ENCODE peak calls at places on chromosomes 13 and 19, in seven cellular contexts. One of them, this sample, is unnamed.
A peak's percentile ranks its signal among the peaks of the same experiment; 100 is the strongest.

GRCh38 chr19:19205416-19206410 is 2.5 kb upstream of the NR2C2AP start:
- DNase-seq in transverse colon: no peak
- DNase-seq in lower lobe of right lung: no peak
- DNase-seq in colonic mucosa: no peak
- DNase-seq in left ventricle myocardium inferior: no peak
- DNase-seq in adrenal gland: no peak
- DNase-seq in thoracic aorta: no peak
- DNase-seq in this sample: no peak

GRCh38 chr19:53621885-53622710 is 9.7 kb upstream of the DPRX start:
- DNase-seq in lower lobe of right lung: no peak
- DNase-seq in colonic mucosa: no peak
- DNase-seq in adrenal gland: no peak
- DNase-seq in transverse colon: no peak
- DNase-seq in thoracic aorta: no peak
- DNase-seq in left ventricle myocardium inferior: no peak
- DNase-seq in this sample: no peak

GRCh38 chr19:8148410-8149231 is 771 bp downstream of the FBN3 start:
- DNase-seq in thoracic aorta: no peak
- DNase-seq in colonic mucosa: no peak
- DNase-seq in lower lobe of right lung: peak; percentile 58
- DNase-seq in adrenal gland: no peak
- DNase-seq in left ventricle myocardium inferior: no peak
- DNase-seq in transverse colon: no peak
- DNase-seq in this sample: no peak

GRCh38 chr19:2061936-2062729 is 11.1 kb upstream of the MKNK2 start:
- DNase-seq in transverse colon: no peak
- DNase-seq in thoracic aorta: no peak
- DNase-seq in colonic mucosa: peak; percentile 46
- DNase-seq in left ventricle myocardium inferior: no peak
- DNase-seq in lower lobe of right lung: no peak
- DNase-seq in adrenal gland: no peak
- DNase-seq in this sample: no peak

GRCh38 chr19:16542894-16543498 is 759 bp upstream of the CHERP start:
- DNase-seq in thoracic aorta: no peak
- DNase-seq in transverse colon: no peak
- DNase-seq in adrenal gland: no peak
- DNase-seq in lower lobe of right lung: no peak
- DNase-seq in colonic mucosa: no peak
- DNase-seq in left ventricle myocardium inferior: no peak
- DNase-seq in this sample: no peak

GRCh38 chr13:114063545-114064515 is 68.6 kb downstream of the RASA3 start:
- DNase-seq in thoracic aorta: peak; percentile 51
- DNase-seq in colonic mucosa: no peak
- DNase-seq in lower lobe of right lung: peak; percentile 85
- DNase-seq in transverse colon: peak; percentile 66
- DNase-seq in adrenal gland: peak; percentile 85
- DNase-seq in left ventricle myocardium inferior: peak; percentile 63
- DNase-seq in this sample: peak; percentile 90

GRCh38 chr13:110294624-110295023 is 12.3 kb downstream of the COL4A1 start:
- DNase-seq in thoracic aorta: no peak
- DNase-seq in left ventricle myocardium inferior: no peak
- DNase-seq in colonic mucosa: no peak
- DNase-seq in adrenal gland: no peak
- DNase-seq in lower lobe of right lung: no peak
- DNase-seq in transverse colon: no peak
- DNase-seq in this sample: no peak

GRCh38 chr19:53877361-53877766 is 4.6 kb upstream of the PRKCG start:
- DNase-seq in colonic mucosa: no peak
- DNase-seq in left ventricle myocardium inferior: no peak
- DNase-seq in lower lobe of right lung: no peak
- DNase-seq in adrenal gland: no peak
- DNase-seq in transverse colon: no peak
- DNase-seq in thoracic aorta: no peak
- DNase-seq in this sample: no peak

GRCh38 chr19:46748325-46749109 is 2.3 kb upstream of the STRN4 start:
- DNase-seq in lower lobe of right lung: peak; percentile 78
- DNase-seq in left ventricle myocardium inferior: peak; percentile 59
- DNase-seq in colonic mucosa: peak; percentile 80
- DNase-seq in thoracic aorta: no peak
- DNase-seq in transverse colon: peak; percentile 72
- DNase-seq in adrenal gland: peak; percentile 82
- DNase-seq in this sample: no peak

GRCh38 chr13:43911283-43911682 is 31.6 kb downstream of the LACC1 start:
- DNase-seq in left ventricle myocardium inferior: no peak
- DNase-seq in lower lobe of right lung: no peak
- DNase-seq in colonic mucosa: no peak
- DNase-seq in adrenal gland: no peak
- DNase-seq in transverse colon: no peak
- DNase-seq in thoracic aorta: no peak
- DNase-seq in this sample: no peak

GRCh38 chr13:85728831-85729230 is 70.4 kb downstream of the SLITRK6 start:
- DNase-seq in transverse colon: no peak
- DNase-seq in adrenal gland: no peak
- DNase-seq in left ventricle myocardium inferior: no peak
- DNase-seq in lower lobe of right lung: no peak
- DNase-seq in colonic mucosa: no peak
- DNase-seq in thoracic aorta: no peak
- DNase-seq in this sample: no peak

GRCh38 chr13:52026246-52026626 is 1.7 kb downstream of the UTP14C start:
- DNase-seq in thoracic aorta: no peak
- DNase-seq in transverse colon: no peak
- DNase-seq in left ventricle myocardium inferior: no peak
- DNase-seq in colonic mucosa: no peak
- DNase-seq in adrenal gland: no peak
- DNase-seq in lower lobe of right lung: no peak
- DNase-seq in this sample: no peak

GRCh38 chr19:46660601-46661019 is 372 bp downstream of the DACT3 start:
- DNase-seq in colonic mucosa: peak; percentile 42
- DNase-seq in thoracic aorta: no peak
- DNase-seq in lower lobe of right lung: no peak
- DNase-seq in transverse colon: no peak
- DNase-seq in adrenal gland: no peak
- DNase-seq in left ventricle myocardium inferior: peak; percentile 46
- DNase-seq in this sample: no peak

GRCh38 chr13:33227927-33228644 is 57.5 kb downstream of the STARD13 start:
- DNase-seq in left ventricle myocardium inferior: no peak
- DNase-seq in lower lobe of right lung: no peak
- DNase-seq in adrenal gland: no peak
- DNase-seq in colonic mucosa: no peak
- DNase-seq in transverse colon: no peak
- DNase-seq in thoracic aorta: no peak
- DNase-seq in this sample: no peak
- H3K4me3 ChIP-seq in left ventricle myocardium inferior: no peak overlapping the region
- H3K4me3 ChIP-seq in lower lobe of right lung: no peak overlapping the region
- H3K4me3 ChIP-seq in adrenal gland: no peak overlapping the region
- H3K4me3 ChIP-seq in colonic mucosa: no peak overlapping the region
- H3K4me3 ChIP-seq in transverse colon: no peak overlapping the region
- H3K4me3 ChIP-seq in thoracic aorta: no peak overlapping the region
- H3K4me3 ChIP-seq in this sample: no peak overlapping the region

DNA sequence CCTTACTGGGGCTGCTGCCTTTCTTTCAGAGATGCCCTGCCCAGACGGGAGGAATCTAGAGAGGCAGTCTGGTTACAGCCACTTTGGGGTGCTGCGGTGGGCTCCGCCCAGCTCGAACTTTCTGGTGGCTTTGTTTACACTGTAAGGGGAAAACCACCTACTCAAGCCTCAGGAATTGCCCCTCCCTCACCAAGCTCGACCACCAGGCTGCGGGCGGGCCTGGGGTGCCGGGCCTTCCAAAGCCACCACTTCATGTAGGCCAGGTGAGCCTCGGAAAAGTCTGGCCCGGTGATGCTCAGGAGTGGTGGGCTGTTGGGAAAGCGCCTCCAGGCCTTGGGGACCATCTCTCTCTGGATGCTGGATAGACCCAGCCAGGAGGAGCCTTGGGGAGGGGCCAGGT is 218.6 kb downstream of the MTUS2 start:
- DNase-seq in adrenal gland: no peak
- DNase-seq in thoracic aorta: no peak
- DNase-seq in left ventricle myocardium inferior: no peak
- DNase-seq in transverse colon: no peak
- DNase-seq in lower lobe of right lung: no peak
- DNase-seq in colonic mucosa: no peak
- DNase-seq in this sample: no peak
- H3K4me1 ChIP-seq in adrenal gland: no peaks in the 10 kb centered on the region
- H3K4me1 ChIP-seq in thoracic aorta: peaks cover 12% of the 10 kb centered on the region
- H3K4me1 ChIP-seq in left ventricle myocardium inferior: no peaks in the 10 kb centered on the region
- H3K4me1 ChIP-seq in transverse colon: no peaks in the 10 kb centered on the region
- H3K4me1 ChIP-seq in lower lobe of right lung: no peaks in the 10 kb centered on the region
- H3K4me1 ChIP-seq in colonic mucosa: no peaks in the 10 kb centered on the region
- H3K4me1 ChIP-seq in this sample: no peaks in the 10 kb centered on the region

DNA sequence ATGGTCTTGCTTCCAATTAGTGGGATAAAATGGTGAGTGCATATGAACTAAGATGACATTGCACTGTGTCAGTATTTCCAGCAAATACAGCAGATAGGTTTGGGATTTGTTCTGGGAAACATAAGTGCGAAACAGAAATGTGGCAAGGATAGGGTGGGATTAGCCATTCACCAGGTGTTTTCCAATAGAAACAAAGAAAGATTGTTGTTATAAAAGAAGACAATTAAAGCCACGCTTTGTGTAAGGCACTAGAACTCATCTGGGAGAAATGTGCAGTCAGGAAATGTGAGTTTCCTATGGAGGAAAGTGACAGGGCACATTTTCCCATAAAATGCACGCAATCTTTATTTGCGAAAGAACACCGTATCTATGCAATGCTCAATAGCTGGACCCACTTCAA is 1547.8 kb downstream of the EFNB2 start:
- DNase-seq in thoracic aorta: no peak
- DNase-seq in colonic mucosa: no peak
- DNase-seq in adrenal gland: no peak
- DNase-seq in lower lobe of right lung: no peak
- DNase-seq in left ventricle myocardium inferior: no peak
- DNase-seq in transverse colon: no peak
- DNase-seq in this sample: no peak
- TF ChIP-seq CTCF in thoracic aorta: no peak
- TF ChIP-seq CTCF in colonic mucosa: no peak
- TF ChIP-seq CTCF in adrenal gland: no peak
- TF ChIP-seq CTCF in lower lobe of right lung: no peak
- TF ChIP-seq CTCF in left ventricle myocardium inferior: no peak
- TF ChIP-seq CTCF in transverse colon: no peak
- TF ChIP-seq CTCF in this sample: no peak

GRCh38 chr19:3098515-3099346 is 4.6 kb downstream of the GNA11 start:
- DNase-seq in left ventricle myocardium inferior: peak; percentile 86
- DNase-seq in lower lobe of right lung: peak; percentile 74
- DNase-seq in transverse colon: peak; percentile 59
- DNase-seq in colonic mucosa: peak; percentile 61
- DNase-seq in thoracic aorta: no peak
- DNase-seq in adrenal gland: peak; percentile 88
- DNase-seq in this sample: peak; percentile 83
- H3K4me3 ChIP-seq in left ventricle myocardium inferior: peak overlapping the region; percentile 100
- H3K4me3 ChIP-seq in lower lobe of right lung: peak overlapping the region; percentile 94
- H3K4me3 ChIP-seq in transverse colon: peak overlapping the region; percentile 83
- H3K4me3 ChIP-seq in colonic mucosa: peak overlapping the region; percentile 96
- H3K4me3 ChIP-seq in thoracic aorta: peak overlapping the region; percentile 91
- H3K4me3 ChIP-seq in adrenal gland: peak overlapping the region; percentile 2
- H3K4me3 ChIP-seq in this sample: peak overlapping the region; percentile 75

DNA sequence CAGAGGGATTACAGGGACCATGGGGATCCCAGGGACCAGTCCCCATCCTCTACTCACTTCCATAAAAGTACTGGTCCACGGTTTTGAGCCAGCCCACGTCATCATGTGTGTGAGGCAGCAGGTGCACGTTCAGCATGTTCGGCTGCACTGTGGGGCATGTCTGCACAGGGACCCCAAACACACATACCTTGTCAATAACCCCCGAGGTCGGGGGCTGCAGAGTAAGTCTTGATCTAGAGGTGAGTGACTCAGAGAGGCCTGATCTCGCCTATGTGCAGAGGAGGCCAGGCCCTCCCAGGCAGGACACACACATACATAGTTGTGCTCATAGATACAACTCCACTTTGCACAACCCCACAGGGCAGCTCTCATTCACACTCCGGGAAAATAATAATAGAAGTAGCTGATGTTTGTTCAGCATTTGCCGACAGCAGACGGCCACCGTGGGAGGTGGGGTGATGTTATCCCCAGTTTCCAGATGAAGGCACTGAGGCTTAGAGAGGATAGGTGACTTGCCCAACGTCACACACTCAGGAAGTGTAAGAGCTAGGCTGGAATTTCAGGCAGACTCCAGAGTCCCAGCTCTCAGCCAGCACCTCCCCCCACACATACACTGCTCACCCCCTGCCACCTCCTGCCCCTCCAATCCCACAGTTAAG is 767 bp downstream of the MAN2B1 start:
- DNase-seq in colonic mucosa: no peak
- DNase-seq in left ventricle myocardium inferior: no peak
- DNase-seq in adrenal gland: no peak
- DNase-seq in thoracic aorta: no peak
- DNase-seq in transverse colon: no peak
- DNase-seq in lower lobe of right lung: no peak
- DNase-seq in this sample: no peak
- H3K4me1 ChIP-seq in colonic mucosa: peaks cover 16% of the 10 kb centered on the region
- H3K4me1 ChIP-seq in left ventricle myocardium inferior: peaks cover 52% of the 10 kb centered on the region
- H3K4me1 ChIP-seq in adrenal gland: peaks cover 17% of the 10 kb centered on the region
- H3K4me1 ChIP-seq in thoracic aorta: peaks cover 39% of the 10 kb centered on the region
- H3K4me1 ChIP-seq in transverse colon: peaks cover 34% of the 10 kb centered on the region
- H3K4me1 ChIP-seq in lower lobe of right lung: peaks cover 49% of the 10 kb centered on the region
- H3K4me1 ChIP-seq in this sample: peaks cover 44% of the 10 kb centered on the region

GRCh38 chr19:42290523-42291436 is 11.2 kb upstream of the PRR19 start:
- DNase-seq in thoracic aorta: no peak
- DNase-seq in lower lobe of right lung: no peak
- DNase-seq in left ventricle myocardium inferior: no peak
- DNase-seq in transverse colon: no peak
- DNase-seq in colonic mucosa: no peak
- DNase-seq in adrenal gland: no peak
- DNase-seq in this sample: no peak
- TF ChIP-seq CTCF in thoracic aorta: peak; percentile 48
- TF ChIP-seq CTCF in lower lobe of right lung: peak; percentile 48
- TF ChIP-seq CTCF in left ventricle myocardium inferior: peak; percentile 49
- TF ChIP-seq CTCF in transverse colon: peak; percentile 42
- TF ChIP-seq CTCF in colonic mucosa: peak; percentile 39
- TF ChIP-seq CTCF in adrenal gland: no peak
- TF ChIP-seq CTCF in this sample: no peak